ENCODE peak calls at places on chromosomes 16 and 17, in six cellular contexts. One of them, this sample, is unnamed.

GRCh38 chr17:7315570-7316243 is 547 bp upstream of the GPS2 start:
- DNase-seq in AG10803: no peak
- DNase-seq in uterus: no peak
- DNase-seq in foreskin fibroblast: no peak
- DNase-seq in neuronal stem cell: no peak
- DNase-seq in GM12865: no peak
- DNase-seq in this sample: no peak

GRCh38 chr16:67425046-67425445 is 5.9 kb upstream of the HSD11B2 start:
- DNase-seq in GM12865: no peak
- DNase-seq in AG10803: peak; percentile 41
- DNase-seq in neuronal stem cell: no peak
- DNase-seq in foreskin fibroblast: no peak
- DNase-seq in uterus: no peak
- DNase-seq in this sample: no peak

GRCh38 chr16:49014300-49015188 is 267.1 kb downstream of the CBLN1 start:
- DNase-seq in GM12865: no peak
- DNase-seq in uterus: no peak
- DNase-seq in AG10803: no peak
- DNase-seq in neuronal stem cell: no peak
- DNase-seq in foreskin fibroblast: no peak
- DNase-seq in this sample: no peak

GRCh38 chr17:7046127-7046724 is 2.3 kb upstream of the SLC16A11 start:
- DNase-seq in foreskin fibroblast: peak; percentile 39
- DNase-seq in AG10803: no peak
- DNase-seq in GM12865: no peak
- DNase-seq in neuronal stem cell: no peak
- DNase-seq in uterus: no peak
- DNase-seq in this sample: no peak

GRCh38 chr17:41767324-41768042 is 19.0 kb downstream of the JUP start:
- DNase-seq in uterus: no peak
- DNase-seq in AG10803: no peak
- DNase-seq in foreskin fibroblast: no peak
- DNase-seq in GM12865: no peak
- DNase-seq in neuronal stem cell: no peak
- DNase-seq in this sample: no peak

GRCh38 chr16:56289862-56290261 is 98.6 kb downstream of the GNAO1 start:
- DNase-seq in AG10803: no peak
- DNase-seq in neuronal stem cell: no peak
- DNase-seq in uterus: no peak
- DNase-seq in foreskin fibroblast: no peak
- DNase-seq in GM12865: no peak
- DNase-seq in this sample: no peak

GRCh38 chr17:48011405-48012150 is 26.0 kb downstream of the COPZ2 start:
- DNase-seq in uterus: no peak
- DNase-seq in neuronal stem cell: no peak
- DNase-seq in foreskin fibroblast: peak; percentile 66
- DNase-seq in AG10803: peak; percentile 68
- DNase-seq in GM12865: peak; percentile 40
- DNase-seq in this sample: no peak

GRCh38 chr17:57403241-57403640 is 146.9 kb downstream of the MSI2 start:
- DNase-seq in AG10803: no peak
- DNase-seq in uterus: no peak
- DNase-seq in GM12865: no peak
- DNase-seq in foreskin fibroblast: no peak
- DNase-seq in neuronal stem cell: no peak
- DNase-seq in this sample: no peak

GRCh38 chr16:82062645-82063058 is 27.6 kb downstream of the HSD17B2 start:
- DNase-seq in GM12865: no peak
- DNase-seq in neuronal stem cell: no peak
- DNase-seq in AG10803: peak; percentile 95
- DNase-seq in uterus: peak; percentile 29
- DNase-seq in foreskin fibroblast: peak; percentile 95
- DNase-seq in this sample: no peak

GRCh38 chr17:67993998-67994361 is 2.3 kb downstream of the C17orf58 start:
- DNase-seq in uterus: no peak
- DNase-seq in neuronal stem cell: no peak
- DNase-seq in AG10803: no peak
- DNase-seq in foreskin fibroblast: peak; percentile 26
- DNase-seq in GM12865: peak; percentile 40
- DNase-seq in this sample: no peak

GRCh38 chr16:23847938-23848337 is 12.2 kb downstream of the PRKCB start:
- DNase-seq in foreskin fibroblast: no peak
- DNase-seq in neuronal stem cell: no peak
- DNase-seq in GM12865: peak; percentile 57
- DNase-seq in uterus: no peak
- DNase-seq in AG10803: no peak
- DNase-seq in this sample: no peak

GRCh38 chr16:8867483-8868271 is 1.1 kb downstream of the CARHSP1 start:
- DNase-seq in GM12865: no peak
- DNase-seq in neuronal stem cell: peak; percentile 44
- DNase-seq in uterus: peak; percentile 62
- DNase-seq in foreskin fibroblast: peak; percentile 59
- DNase-seq in AG10803: no peak
- DNase-seq in this sample: no peak

GRCh38 chr16:56743840-56744239 is 13.9 kb downstream of the NUP93 start:
- DNase-seq in foreskin fibroblast: peak; percentile 80
- DNase-seq in AG10803: peak; percentile 83
- DNase-seq in uterus: peak; percentile 33
- DNase-seq in neuronal stem cell: no peak
- DNase-seq in GM12865: no peak
- DNase-seq in this sample: no peak

DNA sequence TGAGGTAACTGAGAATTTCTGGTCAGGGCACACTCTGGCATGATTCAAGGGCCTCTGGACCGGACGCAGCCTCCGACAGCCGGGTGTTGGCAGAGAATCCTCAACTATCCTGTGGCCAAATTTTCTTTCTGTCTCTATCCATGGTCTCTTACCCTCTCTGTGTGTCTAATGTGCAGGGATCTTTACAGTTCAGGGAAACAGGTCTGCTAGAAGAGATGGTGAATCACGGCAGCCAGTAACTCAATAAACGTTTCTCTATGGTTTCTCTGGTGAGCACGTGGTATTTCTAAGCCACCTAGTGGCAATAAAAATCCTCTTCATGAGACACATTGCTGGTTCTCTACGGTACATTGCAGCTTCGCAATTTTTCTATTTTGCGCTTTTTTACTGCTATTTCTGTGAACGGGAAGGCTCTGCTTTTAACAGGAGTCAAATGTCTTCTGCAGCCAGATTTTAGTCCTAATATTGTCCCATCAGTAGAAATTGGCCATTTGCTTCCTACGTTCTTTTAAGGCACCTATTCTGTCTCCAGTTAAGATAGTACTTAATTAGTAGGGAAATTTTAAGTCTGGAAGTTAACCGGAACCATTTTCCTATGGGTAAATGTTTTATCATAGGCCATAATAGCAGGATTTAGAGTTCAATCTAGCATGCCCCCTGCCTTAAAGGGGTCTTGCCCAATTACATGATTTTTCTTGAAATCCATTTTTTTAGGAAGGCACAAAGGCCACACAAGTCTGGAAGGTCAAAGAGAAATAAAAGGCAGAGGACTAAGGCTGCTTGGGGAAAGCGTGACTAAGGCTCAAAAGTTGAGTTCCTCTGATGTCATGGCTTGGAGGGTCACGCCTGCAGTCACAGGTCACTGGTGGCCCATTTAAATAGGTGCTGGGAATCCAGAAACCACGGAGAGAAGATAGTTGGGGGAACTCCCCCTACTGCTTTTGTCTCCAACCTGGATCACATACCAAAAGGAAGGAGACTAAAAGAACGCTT is 31.5 kb downstream of the QPRT start:
- DNase-seq in AG10803: peak; percentile 69
- DNase-seq in GM12865: peak; percentile 77
- DNase-seq in neuronal stem cell: no peak
- DNase-seq in foreskin fibroblast: peak; percentile 84
- DNase-seq in uterus: peak; percentile 37
- DNase-seq in this sample: no peak
- H3K4me3 ChIP-seq in AG10803: no peak overlapping the region
- H3K4me3 ChIP-seq in GM12865: no peak overlapping the region
- H3K4me3 ChIP-seq in neuronal stem cell: peak overlapping the region; percentile 3
- H3K4me3 ChIP-seq in foreskin fibroblast: no peak overlapping the region
- H3K4me3 ChIP-seq in uterus: no peak overlapping the region
- H3K4me3 ChIP-seq in this sample: peak overlapping the region; percentile 10

GRCh38 chr16:3161235-3162018 is 26.6 kb upstream of the OR1F1 start:
- DNase-seq in foreskin fibroblast: no peak
- DNase-seq in uterus: no peak
- DNase-seq in AG10803: no peak
- DNase-seq in GM12865: no peak
- DNase-seq in neuronal stem cell: no peak
- DNase-seq in this sample: no peak

GRCh38 chr16:3168706-3169105 is 19.3 kb upstream of the OR1F1 start:
- DNase-seq in uterus: no peak
- DNase-seq in neuronal stem cell: no peak
- DNase-seq in GM12865: no peak
- DNase-seq in AG10803: no peak
- DNase-seq in foreskin fibroblast: no peak
- DNase-seq in this sample: no peak

GRCh38 chr16:3166505-3166886 is 21.5 kb upstream of the OR1F1 start:
- DNase-seq in foreskin fibroblast: no peak
- DNase-seq in neuronal stem cell: no peak
- DNase-seq in uterus: no peak
- DNase-seq in AG10803: no peak
- DNase-seq in GM12865: no peak
- DNase-seq in this sample: no peak

GRCh38 chr16:3164121-3164991 is 23.6 kb upstream of the OR1F1 start:
- DNase-seq in neuronal stem cell: no peak
- DNase-seq in foreskin fibroblast: no peak
- DNase-seq in AG10803: no peak
- DNase-seq in uterus: no peak
- DNase-seq in GM12865: no peak
- DNase-seq in this sample: no peak

DNA sequence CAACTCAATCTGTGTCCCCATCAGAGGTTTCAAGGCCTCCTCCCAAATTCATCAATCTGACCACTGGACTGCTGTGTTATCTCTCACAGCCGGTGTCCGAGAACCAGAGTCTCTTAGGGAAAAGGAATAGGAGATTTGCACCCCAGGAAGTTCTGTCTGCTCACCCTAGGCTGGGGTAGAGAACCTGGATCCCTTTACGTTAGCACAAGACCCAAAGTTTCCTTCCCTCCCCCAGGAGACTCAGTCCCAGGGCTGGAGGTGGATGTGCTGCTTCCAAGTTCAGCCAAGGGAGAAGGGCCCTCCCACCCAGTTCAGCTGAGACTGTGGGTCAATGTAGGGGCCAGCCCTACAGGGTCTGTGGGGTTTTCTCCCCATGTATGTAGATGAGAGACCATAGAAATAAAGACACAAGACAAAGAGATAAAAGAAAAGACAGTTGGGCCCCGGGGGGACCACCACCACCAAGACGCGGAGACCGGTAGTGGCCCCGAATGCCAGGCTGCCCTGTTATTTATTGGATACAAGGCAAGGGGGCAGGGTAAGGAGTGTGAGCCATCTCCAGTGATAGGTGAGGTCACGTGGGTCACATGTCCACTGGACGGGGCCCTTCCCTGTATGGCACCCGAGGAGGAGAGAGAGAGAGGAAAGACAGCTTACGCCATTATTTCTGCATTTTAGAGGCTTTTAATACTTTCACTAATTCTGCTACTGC is 22.7 kb upstream of the OR1F1 start:
- DNase-seq in AG10803: no peak
- DNase-seq in uterus: no peak
- DNase-seq in neuronal stem cell: no peak
- DNase-seq in GM12865: no peak
- DNase-seq in foreskin fibroblast: no peak
- DNase-seq in this sample: no peak
- H3K4me3 ChIP-seq in AG10803: no peak overlapping the region
- H3K4me3 ChIP-seq in uterus: no peak overlapping the region
- H3K4me3 ChIP-seq in neuronal stem cell: no peak overlapping the region
- H3K4me3 ChIP-seq in GM12865: peak overlapping the region; percentile 11
- H3K4me3 ChIP-seq in foreskin fibroblast: no peak overlapping the region
- H3K4me3 ChIP-seq in this sample: peak overlapping the region; percentile 56

GRCh38 chr16:54926166-54926838 is 4.4 kb upstream of the IRX5 start:
- DNase-seq in uterus: no peak
- DNase-seq in GM12865: no peak
- DNase-seq in foreskin fibroblast: peak; percentile 76
- DNase-seq in AG10803: peak; percentile 64
- DNase-seq in neuronal stem cell: no peak
- DNase-seq in this sample: no peak
- H3K4me3 ChIP-seq in uterus: no peak overlapping the region
- H3K4me3 ChIP-seq in GM12865: no peak overlapping the region
- H3K4me3 ChIP-seq in foreskin fibroblast: peak overlapping the region; percentile 95
- H3K4me3 ChIP-seq in AG10803: peak overlapping the region; percentile 70
- H3K4me3 ChIP-seq in neuronal stem cell: no peak overlapping the region
- H3K4me3 ChIP-seq in this sample: no peak overlapping the region

GRCh38 chr16:2340564-2341455 is at the start of gene ABCA3:
- DNase-seq in neuronal stem cell: peak; percentile 95
- DNase-seq in AG10803: peak; percentile 80
- DNase-seq in foreskin fibroblast: peak; percentile 96
- DNase-seq in uterus: peak; percentile 82
- DNase-seq in GM12865: peak; percentile 96
- DNase-seq in this sample: peak; percentile 59

GRCh38 chr16:2343211-2343610 is 2.7 kb upstream of the ABCA3 start:
- DNase-seq in foreskin fibroblast: no peak
- DNase-seq in AG10803: no peak
- DNase-seq in uterus: no peak
- DNase-seq in neuronal stem cell: no peak
- DNase-seq in GM12865: no peak
- DNase-seq in this sample: no peak

GRCh38 chr16:2339521-2340484 is 725 bp downstream of the ABCA3 start:
- DNase-seq in foreskin fibroblast: peak; percentile 62
- DNase-seq in AG10803: peak; percentile 16
- DNase-seq in neuronal stem cell: peak; percentile 48
- DNase-seq in uterus: peak; percentile 43
- DNase-seq in GM12865: peak; percentile 74
- DNase-seq in this sample: no peak

GRCh38 chr16:2337431-2338296 is 2.9 kb downstream of the ABCA3 start:
- DNase-seq in neuronal stem cell: no peak
- DNase-seq in uterus: no peak
- DNase-seq in foreskin fibroblast: no peak
- DNase-seq in GM12865: no peak
- DNase-seq in AG10803: no peak
- DNase-seq in this sample: no peak

DNA sequence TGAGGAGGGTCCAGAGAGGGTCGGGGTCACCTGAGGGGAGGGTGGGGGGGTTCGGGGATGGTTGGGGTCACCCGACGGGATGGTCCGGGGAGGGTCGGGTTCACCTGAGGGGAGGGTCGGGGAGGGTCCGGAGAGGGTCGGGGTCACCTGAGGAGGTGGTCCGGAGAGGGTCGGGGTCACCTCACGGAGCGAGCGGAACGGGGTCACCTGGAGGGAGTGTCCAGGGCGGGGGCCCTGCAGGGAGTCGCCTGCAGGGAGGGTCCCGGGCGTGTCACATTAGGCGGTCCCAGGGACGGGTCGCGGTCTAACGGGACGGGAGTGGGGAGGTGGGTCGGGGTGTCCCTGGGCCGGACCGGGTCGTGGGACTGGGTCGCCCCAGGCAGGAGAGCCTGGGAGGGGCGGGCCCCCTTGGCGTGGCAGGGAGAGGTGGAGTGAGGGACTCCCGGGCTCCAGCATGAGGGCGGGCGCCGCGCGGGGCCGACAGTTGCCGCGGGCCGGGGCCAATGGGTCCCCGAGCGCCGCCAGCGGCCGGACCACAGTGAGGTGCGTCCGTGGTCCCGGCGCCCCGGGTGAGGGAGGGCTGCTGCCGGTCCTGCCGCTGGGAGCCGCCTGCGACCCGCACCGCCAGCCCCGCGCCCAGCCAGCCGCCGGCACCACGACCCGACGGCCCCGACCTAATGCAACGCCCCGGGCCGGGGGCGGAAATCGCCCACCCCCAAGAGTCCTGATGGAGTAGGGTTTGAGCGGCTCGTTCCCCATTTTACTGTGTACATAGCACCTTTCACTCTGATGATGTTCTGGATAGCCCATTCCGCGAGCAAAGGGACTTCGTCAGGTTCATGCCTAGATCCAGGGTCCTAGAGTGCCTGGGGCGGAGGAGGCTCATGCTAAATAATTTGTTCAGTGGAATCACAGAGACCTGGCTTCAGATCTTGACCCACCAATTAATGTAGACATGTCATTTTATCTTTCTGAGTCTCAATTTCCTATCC is 1.2 kb upstream of the ABCA3 start:
- DNase-seq in neuronal stem cell: no peak
- DNase-seq in foreskin fibroblast: no peak
- DNase-seq in GM12865: peak; percentile 16
- DNase-seq in AG10803: no peak
- DNase-seq in uterus: peak; percentile 30
- DNase-seq in this sample: peak; percentile 66
- H3K4me3 ChIP-seq in neuronal stem cell: no peak overlapping the region
- H3K4me3 ChIP-seq in foreskin fibroblast: no peak overlapping the region
- H3K4me3 ChIP-seq in GM12865: no peak overlapping the region
- H3K4me3 ChIP-seq in AG10803: no peak overlapping the region
- H3K4me3 ChIP-seq in uterus: no peak overlapping the region
- H3K4me3 ChIP-seq in this sample: peak overlapping the region; percentile 89

This sample was measured in ascending aorta.